ENCODE peak calls at places on chromosomes 4 and X, in four cellular contexts. One of them, this sample, is unnamed.
A peak's percentile ranks its signal among the peaks of the same experiment; 100 is the strongest.

GRCh38 chrX:97587171-97587570 is 703.5 kb downstream of the RPA4 start:
- DNase-seq in heart left ventricle: no peak
- DNase-seq in cardiac fibroblast: no peak
- DNase-seq in HFF-Myc: no peak
- DNase-seq in this sample: no peak

GRCh38 chrX:111874241-111874640 is 1.7 kb upstream of the TRPC5OS start:
- DNase-seq in heart left ventricle: no peak
- DNase-seq in HFF-Myc: no peak
- DNase-seq in cardiac fibroblast: no peak
- DNase-seq in this sample: no peak

GRCh38 chr4:155705664-155706063 is 39.0 kb downstream of the GUCY1A1 start:
- DNase-seq in HFF-Myc: no peak
- DNase-seq in cardiac fibroblast: peak; percentile 60
- DNase-seq in heart left ventricle: no peak
- DNase-seq in this sample: no peak

GRCh38 chr4:8427262-8427661 is 13.3 kb downstream of the ACOX3 start:
- DNase-seq in HFF-Myc: no peak
- DNase-seq in heart left ventricle: no peak
- DNase-seq in cardiac fibroblast: no peak
- DNase-seq in this sample: no peak

GRCh38 chr4:142416711-142417275 is 429.3 kb downstream of the INPP4B start:
- DNase-seq in heart left ventricle: no peak
- DNase-seq in cardiac fibroblast: peak; percentile 61
- DNase-seq in HFF-Myc: no peak
- DNase-seq in this sample: no peak

GRCh38 chr4:109816082-109816442 is 500 bp downstream of the GAR1 start:
- DNase-seq in heart left ventricle: no peak
- DNase-seq in HFF-Myc: no peak
- DNase-seq in cardiac fibroblast: no peak
- DNase-seq in this sample: peak; percentile 26

GRCh38 chr4:98546910-98547544 is 111.4 kb downstream of the TSPAN5 start:
- DNase-seq in cardiac fibroblast: peak; percentile 84
- DNase-seq in HFF-Myc: no peak
- DNase-seq in heart left ventricle: no peak
- DNase-seq in this sample: no peak

GRCh38 chr4:141771889-141772830 is 135.8 kb downstream of the IL15 start:
- DNase-seq in HFF-Myc: no peak
- DNase-seq in cardiac fibroblast: no peak
- DNase-seq in heart left ventricle: no peak
- DNase-seq in this sample: no peak

GRCh38 chr4:163603246-163603645 is 108.8 kb downstream of the TMA16 start:
- DNase-seq in cardiac fibroblast: no peak
- DNase-seq in heart left ventricle: no peak
- DNase-seq in HFF-Myc: no peak
- DNase-seq in this sample: no peak

GRCh38 chr4:16731776-16732380 is 166.6 kb downstream of the LDB2 start:
- DNase-seq in HFF-Myc: no peak
- DNase-seq in cardiac fibroblast: no peak
- DNase-seq in heart left ventricle: no peak
- DNase-seq in this sample: no peak

GRCh38 chr4:118281611-118282442 is 71.0 kb downstream of the PRSS12 start:
- DNase-seq in HFF-Myc: peak; percentile 61
- DNase-seq in heart left ventricle: no peak
- DNase-seq in cardiac fibroblast: peak; percentile 29
- DNase-seq in this sample: no peak

GRCh38 chrX:16671005-16671404 is 21.0 kb downstream of the S100G start:
- DNase-seq in cardiac fibroblast: peak; percentile 75
- DNase-seq in HFF-Myc: no peak
- DNase-seq in heart left ventricle: no peak
- DNase-seq in this sample: no peak

GRCh38 chr4:61427099-61427817 is 227.1 kb downstream of the ADGRL3 start:
- DNase-seq in HFF-Myc: no peak
- DNase-seq in heart left ventricle: no peak
- DNase-seq in cardiac fibroblast: no peak
- DNase-seq in this sample: no peak

GRCh38 chr4:150280081-150280950 is 202.1 kb downstream of the DCLK2 start:
- DNase-seq in HFF-Myc: peak; percentile 69
- DNase-seq in cardiac fibroblast: peak; percentile 71
- DNase-seq in heart left ventricle: no peak
- DNase-seq in this sample: no peak

GRCh38 chr4:39655866-39656265 is 17.2 kb upstream of the SMIM14 start:
- DNase-seq in HFF-Myc: no peak
- DNase-seq in cardiac fibroblast: peak; percentile 22
- DNase-seq in heart left ventricle: no peak
- DNase-seq in this sample: no peak

GRCh38 chr4:768995-769394 is 56.9 kb downstream of the CPLX1 start:
- DNase-seq in heart left ventricle: no peak
- DNase-seq in cardiac fibroblast: no peak
- DNase-seq in HFF-Myc: no peak
- DNase-seq in this sample: no peak

GRCh38 chr4:2449511-2450392 is 19.2 kb upstream of the RNF4 start:
- DNase-seq in heart left ventricle: no peak
- DNase-seq in cardiac fibroblast: no peak
- DNase-seq in HFF-Myc: no peak
- DNase-seq in this sample: no peak

GRCh38 chr4:189128341-189128740 is 812.3 kb upstream of the FRG1 start:
- DNase-seq in HFF-Myc: no peak
- DNase-seq in cardiac fibroblast: no peak
- DNase-seq in heart left ventricle: no peak
- DNase-seq in this sample: no peak

GRCh38 chrX:63475200-63475599 is 124.1 kb upstream of the SPIN4 start:
- DNase-seq in HFF-Myc: no peak
- DNase-seq in heart left ventricle: no peak
- DNase-seq in cardiac fibroblast: no peak
- DNase-seq in this sample: no peak

GRCh38 chr4:159828687-159829086 is 725.8 kb downstream of the RAPGEF2 start:
- DNase-seq in HFF-Myc: no peak
- DNase-seq in heart left ventricle: no peak
- DNase-seq in cardiac fibroblast: no peak
- DNase-seq in this sample: no peak

GRCh38 chr4:94895081-94895480 is 137.3 kb downstream of the BMPR1B start:
- DNase-seq in HFF-Myc: no peak
- DNase-seq in cardiac fibroblast: no peak
- DNase-seq in heart left ventricle: no peak
- DNase-seq in this sample: no peak

GRCh38 chrX:8848921-8849320 is 47.7 kb upstream of the FAM9A start:
- DNase-seq in heart left ventricle: no peak
- DNase-seq in cardiac fibroblast: no peak
- DNase-seq in HFF-Myc: no peak
- DNase-seq in this sample: no peak

GRCh38 chr4:15765910-15766703 is 12.0 kb upstream of the CD38 start:
- DNase-seq in HFF-Myc: no peak
- DNase-seq in cardiac fibroblast: no peak
- DNase-seq in heart left ventricle: no peak
- DNase-seq in this sample: peak; percentile 28

GRCh38 chr4:171101845-171102244 is 711.4 kb upstream of the GALNTL6 start:
- DNase-seq in cardiac fibroblast: no peak
- DNase-seq in heart left ventricle: no peak
- DNase-seq in HFF-Myc: no peak
- DNase-seq in this sample: no peak

GRCh38 chr4:84814100-84814750 is 152.3 kb downstream of the WDFY3 start:
- DNase-seq in HFF-Myc: peak; percentile 46
- DNase-seq in heart left ventricle: no peak
- DNase-seq in cardiac fibroblast: peak; percentile 77
- DNase-seq in this sample: no peak

GRCh38 chrX:64206556-64207162 is 1.2 kb upstream of the AMER1 start:
- DNase-seq in heart left ventricle: peak; percentile 15
- DNase-seq in HFF-Myc: no peak
- DNase-seq in cardiac fibroblast: peak; percentile 75
- DNase-seq in this sample: peak; percentile 10

GRCh38 chrX:12080265-12080664 is 58.0 kb upstream of the FRMPD4 start:
- DNase-seq in cardiac fibroblast: peak; percentile 68
- DNase-seq in heart left ventricle: no peak
- DNase-seq in HFF-Myc: no peak
- DNase-seq in this sample: no peak

GRCh38 chr4:85994576-85994975 is 365.3 kb downstream of the MAPK10 start:
- DNase-seq in heart left ventricle: no peak
- DNase-seq in cardiac fibroblast: no peak
- DNase-seq in HFF-Myc: no peak
- DNase-seq in this sample: no peak

GRCh38 chr4:56979674-56980073 is 978 bp downstream of the POLR2B start:
- DNase-seq in cardiac fibroblast: peak; percentile 39
- DNase-seq in heart left ventricle: no peak
- DNase-seq in HFF-Myc: no peak
- DNase-seq in this sample: peak; percentile 31

GRCh38 chr4:118173956-118174355 is 139.7 kb downstream of the NDST3 start:
- DNase-seq in cardiac fibroblast: peak; percentile 67
- DNase-seq in HFF-Myc: peak; percentile 86
- DNase-seq in heart left ventricle: no peak
- DNase-seq in this sample: no peak

GRCh38 chr4:164700471-164700870 is 53.5 kb upstream of the SMIM31 start:
- DNase-seq in HFF-Myc: no peak
- DNase-seq in heart left ventricle: no peak
- DNase-seq in cardiac fibroblast: no peak
- DNase-seq in this sample: no peak

GRCh38 chr4:168777277-168777965 is 232.6 kb downstream of the CBR4 start:
- DNase-seq in heart left ventricle: no peak
- DNase-seq in cardiac fibroblast: no peak
- DNase-seq in HFF-Myc: no peak
- DNase-seq in this sample: no peak

GRCh38 chr4:17812801-17813200 is 2.0 kb downstream of the NCAPG start:
- DNase-seq in heart left ventricle: no peak
- DNase-seq in cardiac fibroblast: peak; percentile 28
- DNase-seq in HFF-Myc: no peak
- DNase-seq in this sample: no peak

GRCh38 chr4:111210576-111210975 is 587.7 kb upstream of the PITX2 start:
- DNase-seq in HFF-Myc: no peak
- DNase-seq in heart left ventricle: no peak
- DNase-seq in cardiac fibroblast: no peak
- DNase-seq in this sample: no peak

GRCh38 chr4:176238157-176238608 is 30.8 kb downstream of the ASB5 start:
- DNase-seq in HFF-Myc: peak; percentile 29
- DNase-seq in cardiac fibroblast: peak; percentile 90
- DNase-seq in heart left ventricle: no peak
- DNase-seq in this sample: no peak

GRCh38 chrX:107562482-107562881 is 65.8 kb upstream of the PRPS1 start:
- DNase-seq in cardiac fibroblast: peak; percentile 62
- DNase-seq in heart left ventricle: no peak
- DNase-seq in HFF-Myc: no peak
- DNase-seq in this sample: no peak
- H3K4me3 ChIP-seq in cardiac fibroblast: no peak overlapping the region
- H3K4me3 ChIP-seq in heart left ventricle: no peak overlapping the region
- H3K4me3 ChIP-seq in HFF-Myc: no peak overlapping the region
- H3K4me3 ChIP-seq in this sample: no peak overlapping the region

GRCh38 chrX:13761606-13762005 is 27.1 kb downstream of the OFD1 start:
- DNase-seq in HFF-Myc: no peak
- DNase-seq in heart left ventricle: no peak
- DNase-seq in cardiac fibroblast: peak; percentile 22
- DNase-seq in this sample: no peak
- H3K4me3 ChIP-seq in HFF-Myc: no peak overlapping the region
- H3K4me3 ChIP-seq in heart left ventricle: no peak overlapping the region
- H3K4me3 ChIP-seq in cardiac fibroblast: no peak overlapping the region
- H3K4me3 ChIP-seq in this sample: no peak overlapping the region

DNA sequence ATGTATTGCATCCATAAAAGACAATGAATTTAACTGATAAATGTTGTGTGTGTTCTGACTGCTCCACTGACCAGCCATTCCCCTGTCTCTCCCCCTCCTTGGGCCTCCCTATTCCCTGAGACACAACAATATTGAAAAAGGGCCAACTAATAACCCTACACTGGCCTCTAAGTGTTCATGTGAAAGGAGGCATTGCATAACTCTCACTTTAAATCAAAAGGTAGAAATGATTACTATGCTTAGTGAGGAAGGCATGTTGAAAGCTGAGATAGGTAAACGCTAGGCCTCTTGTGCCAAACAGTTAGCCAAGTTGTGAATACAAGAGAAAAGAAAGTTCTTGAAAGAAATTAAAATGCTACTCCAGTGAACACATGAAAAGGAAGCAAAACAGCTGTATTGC is 152.7 kb downstream of the POU4F2 start:
- DNase-seq in HFF-Myc: no peak
- DNase-seq in heart left ventricle: no peak
- DNase-seq in cardiac fibroblast: no peak
- DNase-seq in this sample: no peak
- H3K4me3 ChIP-seq in HFF-Myc: no peak overlapping the region
- H3K4me3 ChIP-seq in heart left ventricle: no peak overlapping the region
- H3K4me3 ChIP-seq in cardiac fibroblast: no peak overlapping the region
- H3K4me3 ChIP-seq in this sample: no peak overlapping the region

GRCh38 chrX:43881410-43882293 is 598 bp downstream of the MAOB start:
- DNase-seq in cardiac fibroblast: no peak
- DNase-seq in heart left ventricle: no peak
- DNase-seq in HFF-Myc: no peak
- DNase-seq in this sample: peak; percentile 10
- H3K4me3 ChIP-seq in cardiac fibroblast: no peak overlapping the region
- H3K4me3 ChIP-seq in heart left ventricle: peak overlapping the region; percentile 46
- H3K4me3 ChIP-seq in HFF-Myc: no peak overlapping the region
- H3K4me3 ChIP-seq in this sample: peak overlapping the region; percentile 24